ENCODE peak calls at places on chromosome 6, in seven cellular contexts. One of them, this sample, is unnamed.

GRCh38 chr6:56292505-56293181 is 45.3 kb upstream of the COL21A1 start:
- DNase-seq in tibial nerve: no peak
- DNase-seq in adipocyte: peak; percentile 87
- DNase-seq in hepatocyte: peak; percentile 76
- DNase-seq in BE2C: peak; percentile 40
- DNase-seq in esophagus squamous epithelium: no peak
- DNase-seq in SJSA1: peak; percentile 54
- DNase-seq in this sample: no peak

GRCh38 chr6:131910956-131911355 is 40.2 kb downstream of the CCN2 start:
- DNase-seq in tibial nerve: no peak
- DNase-seq in adipocyte: no peak
- DNase-seq in hepatocyte: no peak
- DNase-seq in BE2C: no peak
- DNase-seq in esophagus squamous epithelium: no peak
- DNase-seq in SJSA1: no peak
- DNase-seq in this sample: no peak

GRCh38 chr6:137873273-137873762 is 6.3 kb downstream of the TNFAIP3 start:
- DNase-seq in tibial nerve: peak; percentile 37
- DNase-seq in adipocyte: peak; percentile 96
- DNase-seq in hepatocyte: peak; percentile 81
- DNase-seq in BE2C: no peak
- DNase-seq in esophagus squamous epithelium: peak; percentile 24
- DNase-seq in SJSA1: peak; percentile 81
- DNase-seq in this sample: peak; percentile 44

GRCh38 chr6:40907198-40907701 is 131.8 kb downstream of the UNC5CL start:
- DNase-seq in tibial nerve: no peak
- DNase-seq in adipocyte: no peak
- DNase-seq in hepatocyte: no peak
- DNase-seq in BE2C: peak; percentile 85
- DNase-seq in esophagus squamous epithelium: no peak
- DNase-seq in SJSA1: peak; percentile 59
- DNase-seq in this sample: no peak

GRCh38 chr6:52647199-52647598 is 23.7 kb upstream of the TMEM14A start:
- DNase-seq in tibial nerve: no peak
- DNase-seq in adipocyte: peak; percentile 72
- DNase-seq in hepatocyte: no peak
- DNase-seq in BE2C: no peak
- DNase-seq in esophagus squamous epithelium: no peak
- DNase-seq in SJSA1: no peak
- DNase-seq in this sample: no peak

GRCh38 chr6:130935978-130936377 is 108.8 kb downstream of the SMLR1 start:
- DNase-seq in tibial nerve: no peak
- DNase-seq in adipocyte: no peak
- DNase-seq in hepatocyte: no peak
- DNase-seq in BE2C: no peak
- DNase-seq in esophagus squamous epithelium: no peak
- DNase-seq in SJSA1: no peak
- DNase-seq in this sample: no peak

GRCh38 chr6:57021086-57021720 is 25.3 kb upstream of the KIAA1586 start:
- DNase-seq in tibial nerve: no peak
- DNase-seq in adipocyte: peak; percentile 87
- DNase-seq in hepatocyte: peak; percentile 50
- DNase-seq in BE2C: no peak
- DNase-seq in esophagus squamous epithelium: no peak
- DNase-seq in SJSA1: no peak
- DNase-seq in this sample: peak; percentile 42

GRCh38 chr6:46935687-46936086 is 13.9 kb upstream of the ADGRF5 start:
- DNase-seq in tibial nerve: no peak
- DNase-seq in adipocyte: no peak
- DNase-seq in hepatocyte: no peak
- DNase-seq in BE2C: no peak
- DNase-seq in esophagus squamous epithelium: no peak
- DNase-seq in SJSA1: no peak
- DNase-seq in this sample: no peak

GRCh38 chr6:10999994-11000393 is 44.1 kb downstream of the ELOVL2 start:
- DNase-seq in tibial nerve: no peak
- DNase-seq in adipocyte: peak; percentile 63
- DNase-seq in hepatocyte: no peak
- DNase-seq in BE2C: no peak
- DNase-seq in esophagus squamous epithelium: no peak
- DNase-seq in SJSA1: peak; percentile 61
- DNase-seq in this sample: no peak

GRCh38 chr6:80938131-80938530 is 814.4 kb downstream of the TENT5A start:
- DNase-seq in tibial nerve: no peak
- DNase-seq in adipocyte: no peak
- DNase-seq in hepatocyte: no peak
- DNase-seq in BE2C: no peak
- DNase-seq in esophagus squamous epithelium: no peak
- DNase-seq in SJSA1: no peak
- DNase-seq in this sample: no peak

GRCh38 chr6:145929037-145929633 is 35.0 kb downstream of the SHPRH start:
- DNase-seq in tibial nerve: no peak
- DNase-seq in adipocyte: peak; percentile 77
- DNase-seq in hepatocyte: peak; percentile 58
- DNase-seq in BE2C: peak; percentile 11
- DNase-seq in esophagus squamous epithelium: no peak
- DNase-seq in SJSA1: no peak
- DNase-seq in this sample: peak; percentile 55

GRCh38 chr6:147154454-147154853 is 49.8 kb upstream of the STXBP5 start:
- DNase-seq in tibial nerve: no peak
- DNase-seq in adipocyte: peak; percentile 56
- DNase-seq in hepatocyte: peak; percentile 24
- DNase-seq in BE2C: no peak
- DNase-seq in esophagus squamous epithelium: no peak
- DNase-seq in SJSA1: no peak
- DNase-seq in this sample: no peak

GRCh38 chr6:164296411-164296810 is 881.9 kb downstream of the QKI start:
- DNase-seq in tibial nerve: no peak
- DNase-seq in adipocyte: no peak
- DNase-seq in hepatocyte: no peak
- DNase-seq in BE2C: no peak
- DNase-seq in esophagus squamous epithelium: no peak
- DNase-seq in SJSA1: no peak
- DNase-seq in this sample: no peak

GRCh38 chr6:12185081-12185673 is 105.0 kb upstream of the EDN1 start:
- DNase-seq in tibial nerve: no peak
- DNase-seq in adipocyte: no peak
- DNase-seq in hepatocyte: no peak
- DNase-seq in BE2C: no peak
- DNase-seq in esophagus squamous epithelium: no peak
- DNase-seq in SJSA1: no peak
- DNase-seq in this sample: no peak

GRCh38 chr6:33700391-33701050 is 11.0 kb downstream of the UQCC2 start:
- DNase-seq in tibial nerve: no peak
- DNase-seq in adipocyte: peak; percentile 55
- DNase-seq in hepatocyte: peak; percentile 88
- DNase-seq in BE2C: peak; percentile 84
- DNase-seq in esophagus squamous epithelium: no peak
- DNase-seq in SJSA1: peak; percentile 67
- DNase-seq in this sample: peak; percentile 85

GRCh38 chr6:33698494-33698893 is 13.0 kb downstream of the UQCC2 start:
- DNase-seq in tibial nerve: no peak
- DNase-seq in adipocyte: no peak
- DNase-seq in hepatocyte: no peak
- DNase-seq in BE2C: no peak
- DNase-seq in esophagus squamous epithelium: no peak
- DNase-seq in SJSA1: no peak
- DNase-seq in this sample: no peak

GRCh38 chr6:33699131-33699530 is 12.4 kb downstream of the UQCC2 start:
- DNase-seq in tibial nerve: no peak
- DNase-seq in adipocyte: no peak
- DNase-seq in hepatocyte: no peak
- DNase-seq in BE2C: no peak
- DNase-seq in esophagus squamous epithelium: no peak
- DNase-seq in SJSA1: no peak
- DNase-seq in this sample: no peak

GRCh38 chr6:33697845-33698244 is 13.7 kb downstream of the UQCC2 start:
- DNase-seq in tibial nerve: no peak
- DNase-seq in adipocyte: no peak
- DNase-seq in hepatocyte: no peak
- DNase-seq in BE2C: no peak
- DNase-seq in esophagus squamous epithelium: no peak
- DNase-seq in SJSA1: no peak
- DNase-seq in this sample: no peak

GRCh38 chr6:33699739-33700138 is 11.8 kb downstream of the UQCC2 start:
- DNase-seq in tibial nerve: no peak
- DNase-seq in adipocyte: no peak
- DNase-seq in hepatocyte: no peak
- DNase-seq in BE2C: no peak
- DNase-seq in esophagus squamous epithelium: no peak
- DNase-seq in SJSA1: no peak
- DNase-seq in this sample: no peak
- H3K36me3 ChIP-seq in tibial nerve: peaks cover 42% of the 10 kb centered on the region
- H3K36me3 ChIP-seq in adipocyte: peaks cover 28% of the 10 kb centered on the region
- H3K36me3 ChIP-seq in hepatocyte: no peaks in the 10 kb centered on the region
- H3K36me3 ChIP-seq in BE2C: peaks cover 15% of the 10 kb centered on the region
- H3K36me3 ChIP-seq in esophagus squamous epithelium: no peaks in the 10 kb centered on the region
- H3K36me3 ChIP-seq in SJSA1: peaks cover 72% of the 10 kb centered on the region
- H3K36me3 ChIP-seq in this sample: peaks cover 20% of the 10 kb centered on the region

DNA sequence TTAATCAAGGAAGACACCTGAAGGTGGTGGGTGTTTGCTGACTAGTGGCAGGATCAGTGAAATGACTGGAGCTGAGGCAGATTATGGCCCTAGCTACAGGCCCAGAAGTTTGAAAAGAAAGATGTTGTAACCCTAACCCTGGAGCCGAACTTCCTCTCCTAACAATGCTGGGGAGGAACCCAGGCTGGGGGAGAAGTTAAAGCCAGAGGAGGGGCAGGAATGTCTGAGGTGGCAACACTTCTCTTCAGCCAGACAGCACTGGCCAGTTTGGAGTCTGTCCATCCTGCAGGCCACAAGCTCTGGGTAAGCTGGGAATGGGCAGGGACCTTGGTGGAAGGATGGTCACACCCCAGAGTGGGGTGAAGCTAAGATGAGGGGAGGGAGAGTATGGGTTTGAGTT is at the start of gene LST1:
- DNase-seq in tibial nerve: no peak
- DNase-seq in adipocyte: no peak
- DNase-seq in hepatocyte: no peak
- DNase-seq in BE2C: no peak
- DNase-seq in esophagus squamous epithelium: no peak
- DNase-seq in SJSA1: no peak
- DNase-seq in this sample: no peak
- H3K4me3 ChIP-seq in tibial nerve: no peak within 1 kb of the TSS
- H3K4me3 ChIP-seq in adipocyte: no peak within 1 kb of the TSS
- H3K4me3 ChIP-seq in hepatocyte: no peak within 1 kb of the TSS
- H3K4me3 ChIP-seq in BE2C: no peak within 1 kb of the TSS
- H3K4me3 ChIP-seq in esophagus squamous epithelium: no peak within 1 kb of the TSS
- H3K4me3 ChIP-seq in SJSA1: no peak within 1 kb of the TSS
- H3K4me3 ChIP-seq in this sample: peak within 1 kb of the TSS; percentile 65

GRCh38 chr6:90005048-90005827 is 111.0 kb downstream of the GJA10 start:
- DNase-seq in tibial nerve: peak; percentile 18
- DNase-seq in adipocyte: no peak
- DNase-seq in hepatocyte: no peak
- DNase-seq in BE2C: no peak
- DNase-seq in esophagus squamous epithelium: no peak
- DNase-seq in SJSA1: no peak
- DNase-seq in this sample: no peak

GRCh38 chr6:90003069-90003800 is 109.0 kb downstream of the GJA10 start:
- DNase-seq in tibial nerve: no peak
- DNase-seq in adipocyte: no peak
- DNase-seq in hepatocyte: no peak
- DNase-seq in BE2C: no peak
- DNase-seq in esophagus squamous epithelium: no peak
- DNase-seq in SJSA1: peak; percentile 76
- DNase-seq in this sample: no peak

GRCh38 chr6:90003941-90004340 is 109.7 kb downstream of the GJA10 start:
- DNase-seq in tibial nerve: no peak
- DNase-seq in adipocyte: peak; percentile 24
- DNase-seq in hepatocyte: no peak
- DNase-seq in BE2C: no peak
- DNase-seq in esophagus squamous epithelium: no peak
- DNase-seq in SJSA1: no peak
- DNase-seq in this sample: no peak

GRCh38 chr6:90000864-90001731 is 106.8 kb downstream of the GJA10 start:
- DNase-seq in tibial nerve: no peak
- DNase-seq in adipocyte: no peak
- DNase-seq in hepatocyte: no peak
- DNase-seq in BE2C: peak; percentile 36
- DNase-seq in esophagus squamous epithelium: no peak
- DNase-seq in SJSA1: no peak
- DNase-seq in this sample: no peak

DNA sequence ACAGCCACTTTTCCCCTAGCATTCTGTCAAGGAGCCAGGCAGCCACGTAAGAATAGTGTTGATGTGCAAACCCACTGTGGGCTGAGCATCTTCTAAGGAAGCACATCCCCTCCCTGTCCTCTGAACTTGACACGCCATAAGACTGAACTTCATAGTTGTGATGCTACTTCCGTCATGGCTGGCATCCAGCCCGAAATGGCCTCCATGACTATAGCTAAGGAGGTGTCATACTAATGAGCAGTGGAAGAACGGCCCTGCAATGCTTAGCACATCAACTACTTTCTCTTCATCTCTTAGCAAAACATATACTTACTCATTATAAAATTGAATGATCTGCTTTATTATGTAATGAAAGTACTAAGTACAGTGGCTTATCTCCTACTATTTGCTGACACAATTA is 110.2 kb downstream of the GJA10 start:
- DNase-seq in tibial nerve: no peak
- DNase-seq in adipocyte: no peak
- DNase-seq in hepatocyte: no peak
- DNase-seq in BE2C: no peak
- DNase-seq in esophagus squamous epithelium: no peak
- DNase-seq in SJSA1: no peak
- DNase-seq in this sample: no peak
- H3K36me3 ChIP-seq in tibial nerve: peaks cover 28% of the 10 kb centered on the region
- H3K36me3 ChIP-seq in adipocyte: no peaks in the 10 kb centered on the region
- H3K36me3 ChIP-seq in hepatocyte: no peaks in the 10 kb centered on the region
- H3K36me3 ChIP-seq in BE2C: no peaks in the 10 kb centered on the region
- H3K36me3 ChIP-seq in esophagus squamous epithelium: no peaks in the 10 kb centered on the region
- H3K36me3 ChIP-seq in SJSA1: no peaks in the 10 kb centered on the region
- H3K36me3 ChIP-seq in this sample: peaks cover 2% of the 10 kb centered on the region

DNA sequence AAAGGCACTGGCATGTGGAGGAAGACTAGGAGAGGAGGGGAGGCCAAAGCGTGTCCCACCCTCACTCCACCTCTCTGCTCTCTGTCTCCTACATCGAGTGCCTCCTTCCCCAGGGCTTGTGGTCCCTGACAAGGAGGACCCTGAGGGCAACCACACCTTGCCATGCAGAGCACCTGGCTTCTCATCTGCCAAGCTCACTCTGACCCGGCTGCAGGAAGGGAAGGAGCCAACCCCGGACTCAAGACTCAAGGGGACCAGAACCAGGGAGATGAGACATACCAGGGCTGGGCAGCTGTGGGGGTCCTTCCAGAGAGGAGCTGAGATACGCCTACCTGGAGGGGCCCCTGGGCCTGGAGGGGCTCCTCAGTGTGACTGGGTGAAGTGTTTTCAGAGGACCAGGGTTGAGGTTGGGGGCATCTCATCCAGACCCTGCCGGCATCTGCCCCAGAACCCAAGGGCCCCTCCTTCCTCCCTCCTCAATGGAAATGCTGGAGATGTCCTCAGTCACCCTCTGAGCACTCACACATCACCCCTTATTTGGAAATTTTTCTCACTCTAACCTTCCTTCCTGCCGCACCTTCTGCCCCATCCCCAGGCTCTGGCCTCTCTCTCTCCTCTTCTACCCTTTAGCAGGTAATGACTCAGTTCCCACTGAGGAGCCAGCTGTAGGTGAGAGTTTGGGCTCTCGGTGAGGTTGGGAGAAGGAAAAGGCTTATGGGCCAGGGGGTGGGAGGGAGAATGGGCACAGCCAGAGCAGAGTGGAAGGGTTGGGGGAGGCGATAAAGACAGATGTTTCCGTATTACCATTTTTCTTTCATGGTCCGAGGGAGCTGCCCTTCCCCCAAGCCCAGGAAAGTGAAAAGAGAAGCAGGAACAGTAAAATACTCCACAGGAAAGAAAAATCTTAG is 32.0 kb upstream of the POU5F1 start:
- DNase-seq in tibial nerve: no peak
- DNase-seq in adipocyte: no peak
- DNase-seq in hepatocyte: peak; percentile 34
- DNase-seq in BE2C: no peak
- DNase-seq in esophagus squamous epithelium: no peak
- DNase-seq in SJSA1: no peak
- DNase-seq in this sample: no peak
- H3K4me3 ChIP-seq in tibial nerve: no peak overlapping the region
- H3K4me3 ChIP-seq in adipocyte: no peak overlapping the region
- H3K4me3 ChIP-seq in hepatocyte: no peak overlapping the region
- H3K4me3 ChIP-seq in BE2C: no peak overlapping the region
- H3K4me3 ChIP-seq in esophagus squamous epithelium: no peak overlapping the region
- H3K4me3 ChIP-seq in SJSA1: no peak overlapping the region
- H3K4me3 ChIP-seq in this sample: peak overlapping the region; percentile 97

This sample was measured in CD4-positive, CD25-positive, alpha-beta regulatory T cell.